ENCODE peak calls at places on chromosomes 2 and 18, in seven cellular contexts. R is WERI-Rb-1, H is WTC11, O is adrenal gland, S is AG09319, Y is RWPE1, K is HCT116. L is an unnamed sample.

GRCh38 chr2:217054791-217055190 is 194.9 kb upstream of the TNP1 start:
- DNase-seq in R (peak), H (no peak), O (no peak), S (no peak), Y (no peak), K (no peak), L (no peak)

GRCh38 chr18:51236225-51236624 is 38.7 kb upstream of the MEX3C start:
- DNase-seq in R (no peak), H (no peak), O (peak), S (no peak), Y (peak), K (peak), L (no peak)

GRCh38 chr2:186848873-186849578 is at the start of gene ZSWIM2:
- DNase-seq in R (peak), H (peak), O (peak), S (peak), Y (peak), K (no peak), L (peak)

GRCh38 chr2:174971868-174972781 is 33.1 kb downstream of the CHN1 start:
- DNase-seq in R (no peak), H (no peak), O (peak), S (no peak), Y (peak), K (peak), L (no peak)

GRCh38 chr2:1497122-1497611 is 83.9 kb downstream of the TPO start:
- DNase-seq in R (peak), H (peak), O (no peak), S (no peak), Y (no peak), K (no peak), L (no peak)

GRCh38 chr18:159037-159652 is 788 bp downstream of the USP14 start:
- DNase-seq in R (no peak), H (no peak), O (no peak), S (no peak), Y (peak), K (no peak), L (no peak)

GRCh38 chr2:73952499-73953446 is 26.1 kb downstream of the DGUOK start:
- DNase-seq in R (no peak), H (no peak), O (peak), S (no peak), Y (no peak), K (no peak), L (no peak)

GRCh38 chr18:21997207-21998143 is 171.9 kb upstream of the GATA6 start:
- DNase-seq in R (no peak), H (peak), O (peak), S (no peak), Y (peak), K (peak), L (no peak)

GRCh38 chr2:70767699-70768584 is at the start of gene ADD2:
- DNase-seq in R (peak), H (peak), O (no peak), S (no peak), Y (peak), K (no peak), L (peak)

GRCh38 chr2:68684197-68684596 is 40.8 kb downstream of the PROKR1 start:
- DNase-seq in R (no peak), H (no peak), O (no peak), S (no peak), Y (no peak), K (no peak), L (no peak)

GRCh38 chr2:152034257-152034801 is 64.5 kb downstream of the CACNB4 start:
- DNase-seq in R (no peak), H (peak), O (no peak), S (no peak), Y (no peak), K (no peak), L (no peak)

GRCh38 chr2:207160115-207160514 is 5.6 kb downstream of the KLF7 start:
- DNase-seq in R (no peak), H (no peak), O (no peak), S (no peak), Y (no peak), K (no peak), L (no peak)

GRCh38 chr2:220198911-220199310 is 571.5 kb downstream of the SLC4A3 start:
- DNase-seq in R (no peak), H (no peak), O (peak), S (peak), Y (peak), K (no peak), L (no peak)

GRCh38 chr18:11857177-11857887 is 6.1 kb downstream of the CHMP1B start:
- DNase-seq in R (no peak), H (no peak), O (peak), S (peak), Y (peak), K (peak), L (no peak)

GRCh38 chr2:191112448-191112901 is 38.3 kb downstream of the STAT4 start:
- DNase-seq in R (no peak), H (no peak), O (no peak), S (no peak), Y (no peak), K (no peak), L (no peak)

GRCh38 chr2:192197387-192197786 is 2.7 kb upstream of the TMEFF2 start:
- DNase-seq in R (no peak), H (no peak), O (no peak), S (no peak), Y (peak), K (no peak), L (no peak)

GRCh38 chr2:223635080-223635479 is 32.9 kb upstream of the SCG2 start:
- DNase-seq in R (no peak), H (no peak), O (no peak), S (no peak), Y (no peak), K (no peak), L (no peak)

GRCh38 chr18:75548353-75548752 is 120.8 kb upstream of the SMIM21 start:
- DNase-seq in R (no peak), H (peak), O (no peak), S (no peak), Y (no peak), K (peak), L (no peak)

GRCh38 chr2:233707979-233708644 is 4.6 kb upstream of the UGT1A5 start:
- DNase-seq in R (no peak), H (no peak), O (no peak), S (no peak), Y (no peak), K (no peak), L (no peak)

GRCh38 chr2:173990970-173991819 is 26.0 kb upstream of the SP3 start:
- DNase-seq in R (no peak), H (no peak), O (peak), S (peak), Y (no peak), K (no peak), L (peak)

GRCh38 chr18:22428672-22429071 is 11.0 kb upstream of the CTAGE1 start:
- DNase-seq in R (no peak), H (no peak), O (no peak), S (no peak), Y (no peak), K (no peak), L (no peak)

GRCh38 chr2:133130548-133131246 is 437.6 kb downstream of the NCKAP5 start:
- DNase-seq in R (no peak), H (no peak), O (no peak), S (no peak), Y (no peak), K (no peak), L (no peak)

GRCh38 chr2:126244937-126245336 is 411.0 kb upstream of the GYPC start:
- DNase-seq in R (peak), H (peak), O (peak), S (no peak), Y (no peak), K (no peak), L (peak)
- TF ChIP-seq CTCF in R (peak), H (peak), O (no peak), S (no peak), Y (no peak), K (peak), L (peak)

GRCh38 chr18:7666195-7666776 is 99.2 kb downstream of the PTPRM start:
- DNase-seq in R (no peak), H (no peak), O (no peak), S (no peak), Y (no peak), K (no peak), L (no peak)
- TF ChIP-seq CTCF in R (no peak), H (no peak), O (no peak), S (no peak), Y (no peak), K (peak), L (peak)

DNA sequence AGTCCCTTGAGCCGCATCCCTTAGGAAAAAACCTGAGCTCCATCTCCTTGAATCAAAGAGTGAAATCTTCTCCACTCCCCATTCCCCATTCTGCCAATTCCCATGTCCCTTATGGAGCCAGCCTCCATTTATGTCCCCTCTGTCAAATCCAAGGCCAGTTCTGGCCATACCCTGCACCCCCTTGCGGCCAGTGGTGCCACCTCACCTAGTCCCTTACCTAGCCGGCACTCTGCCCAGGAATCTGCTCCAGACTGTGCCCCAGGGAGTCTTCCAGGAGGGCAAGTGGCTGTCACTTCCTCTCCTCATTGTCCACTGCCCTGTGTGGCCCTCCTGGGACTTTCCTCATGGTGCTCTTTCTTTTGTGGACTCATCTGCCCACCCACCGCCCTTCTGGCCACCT is 195.4 kb upstream of the RMP24 start:
- DNase-seq in R (peak), H (peak), O (no peak), S (no peak), Y (no peak), K (peak), L (no peak)
- TF ChIP-seq CTCF in R (peak), H (no peak), O (no peak), S (no peak), Y (no peak), K (peak), L (no peak)

GRCh38 chr2:241011296-241011600 is 12.8 kb downstream of the SNED1 start:
- DNase-seq in R (no peak), H (no peak), O (no peak), S (no peak), Y (no peak), K (no peak), L (no peak)

GRCh38 chr2:241009191-241009590 is 10.8 kb downstream of the SNED1 start:
- DNase-seq in R (no peak), H (no peak), O (no peak), S (no peak), Y (no peak), K (no peak), L (no peak)

GRCh38 chr2:241010531-241011295 is 12.3 kb downstream of the SNED1 start:
- DNase-seq in R (no peak), H (no peak), O (no peak), S (no peak), Y (no peak), K (no peak), L (peak)

GRCh38 chr2:241008711-241009121 is 10.3 kb downstream of the SNED1 start:
- DNase-seq in R (no peak), H (no peak), O (no peak), S (no peak), Y (no peak), K (no peak), L (no peak)

GRCh38 chr2:241009601-241010530 is 11.4 kb downstream of the SNED1 start:
- DNase-seq in R (no peak), H (peak), O (peak), S (peak), Y (peak), K (no peak), L (peak)
- TF ChIP-seq CTCF in R (no peak), H (no peak), O (peak), S (no peak), Y (no peak), K (no peak), L (no peak)

GRCh38 chr2:12320027-12320734 is 396.6 kb upstream of the TRIB2 start:
- DNase-seq in R (no peak), H (no peak), O (peak), S (peak), Y (no peak), K (no peak), L (no peak)

GRCh38 chr2:12316464-12316863 is 400.3 kb upstream of the TRIB2 start:
- DNase-seq in R (no peak), H (no peak), O (no peak), S (no peak), Y (no peak), K (no peak), L (no peak)

GRCh38 chr2:12318427-12319057 is 398.2 kb upstream of the TRIB2 start:
- DNase-seq in R (no peak), H (no peak), O (peak), S (peak), Y (peak), K (no peak), L (no peak)

GRCh38 chr2:12317286-12317685 is 399.4 kb upstream of the TRIB2 start:
- DNase-seq in R (no peak), H (no peak), O (no peak), S (no peak), Y (no peak), K (no peak), L (no peak)

GRCh38 chr2:12317853-12318426 is 398.8 kb upstream of the TRIB2 start:
- DNase-seq in R (no peak), H (no peak), O (peak), S (peak), Y (peak), K (no peak), L (no peak)
- TF ChIP-seq CTCF in R (no peak), H (no peak), O (no peak), S (no peak), Y (no peak), K (no peak), L (no peak)

DNA sequence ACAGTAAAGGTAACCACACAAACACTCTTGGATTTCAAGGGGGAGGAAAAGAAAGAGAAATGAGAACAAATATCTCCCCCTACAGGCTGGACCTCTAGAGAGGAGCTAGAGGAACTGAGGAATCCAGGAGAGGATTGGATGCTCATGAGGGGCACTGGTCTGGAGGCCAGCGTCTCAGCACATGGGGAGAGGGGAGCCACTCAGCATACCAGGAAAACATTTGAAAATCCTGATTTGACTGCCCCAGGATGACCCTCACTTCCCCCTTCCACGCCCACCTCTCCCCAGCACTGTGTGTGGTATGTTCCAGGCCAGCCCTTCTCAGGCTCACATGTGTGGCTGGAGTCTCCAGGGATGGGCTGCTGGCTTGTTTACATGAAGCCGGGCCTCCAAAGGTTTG is 396.8 kb upstream of the ID2 start:
- DNase-seq in R (no peak), H (no peak), O (no peak), S (no peak), Y (no peak), K (peak), L (no peak)
- TF ChIP-seq CTCF in R (peak), H (no peak), O (no peak), S (no peak), Y (no peak), K (peak), L (no peak)